ENCODE peak calls at places on chromosome 22, in ten cellular contexts. W is ovary; M is stomach; B is right lobe of liver; C is naive thymus-derived CD4-positive, alpha-beta T cell; K is CD8-positive, alpha-beta memory T cell; R is sigmoid colon; V is neural progenitor cell; X is heart left ventricle; L is pancreas. O is an unnamed sample. For H3K27me3 and H3K4me1, the result is how much of the 10 kb centered on the place peaks cover.

GRCh38 chr22:46129390-46130041 is 20.8 kb upstream of the PPARA start:
- DNase-seq in W (peak), M (no peak), B (peak), C (no peak), K (no peak), R (no peak), V (no peak), X (peak), L (no peak), O (peak)

GRCh38 chr22:48943567-48944432 is 883.9 kb downstream of the BRD1 start:
- DNase-seq in W (no peak), M (peak), B (peak), C (peak), K (no peak), R (peak), V (peak), X (no peak), L (no peak), O (peak)

GRCh38 chr22:48974443-48975251 is 853.0 kb downstream of the BRD1 start:
- DNase-seq in W (no peak), M (no peak), B (no peak), C (no peak), K (peak), R (no peak), V (peak), X (no peak), L (no peak), O (no peak)

GRCh38 chr22:46596032-46596441 is 24.1 kb upstream of the GRAMD4 start:
- DNase-seq in W (no peak), M (no peak), B (peak), C (no peak), K (no peak), R (peak), V (peak), X (peak), L (no peak), O (peak)

GRCh38 chr22:46965552-46966494 is 203.4 kb downstream of the TBC1D22A start:
- DNase-seq in W (peak), M (no peak), B (no peak), C (no peak), K (no peak), R (peak), V (no peak), X (no peak), L (no peak), O (no peak)

GRCh38 chr22:17749605-17750395 is 24.5 kb downstream of the BID start:
- DNase-seq in W (no peak), M (no peak), B (no peak), C (no peak), K (no peak), R (no peak), V (peak), X (no peak), L (no peak), O (peak)

GRCh38 chr22:32043391-32043790 is 330 bp downstream of the SLC5A1 start:
- DNase-seq in W (no peak), M (no peak), B (no peak), C (no peak), K (no peak), R (no peak), V (no peak), X (no peak), L (no peak), O (no peak)

GRCh38 chr22:21797444-21798221 is 62.0 kb upstream of the YPEL1 start:
- DNase-seq in W (no peak), M (no peak), B (no peak), C (no peak), K (no peak), R (no peak), V (no peak), X (no peak), L (no peak), O (no peak)

GRCh38 chr22:31610611-31611010 is 51.4 kb downstream of the PISD start:
- DNase-seq in W (no peak), M (no peak), B (no peak), C (no peak), K (no peak), R (no peak), V (no peak), X (no peak), L (no peak), O (no peak)

GRCh38 chr22:45430871-45431270 is 17.4 kb downstream of the RIBC2 start:
- DNase-seq in W (peak), M (no peak), B (no peak), C (no peak), K (no peak), R (peak), V (no peak), X (no peak), L (no peak), O (no peak)

GRCh38 chr22:29704528-29705285 is 15.1 kb upstream of the CABP7 start:
- DNase-seq in W (no peak), M (peak), B (no peak), C (no peak), K (no peak), R (peak), V (no peak), X (no peak), L (peak), O (no peak)

GRCh38 chr22:46600397-46600796 is 19.8 kb upstream of the GRAMD4 start:
- DNase-seq in W (no peak), M (no peak), B (no peak), C (no peak), K (no peak), R (no peak), V (peak), X (no peak), L (no peak), O (no peak)

GRCh38 chr22:35648066-35649025 is at the start of gene APOL6:
- DNase-seq in W (peak), M (peak), B (peak), C (peak), K (peak), R (peak), V (peak), X (no peak), L (no peak), O (no peak)

GRCh38 chr22:24432059-24432853 is 4.9 kb downstream of the ADORA2A start:
- DNase-seq in W (peak), M (peak), B (peak), C (no peak), K (peak), R (peak), V (no peak), X (peak), L (no peak), O (peak)

GRCh38 chr22:39502109-39502788 is at the start of gene MIEF1:
- DNase-seq in W (peak), M (peak), B (peak), C (peak), K (peak), R (peak), V (peak), X (peak), L (peak), O (peak)

GRCh38 chr22:49212466-49212865 is 615.2 kb downstream of the BRD1 start:
- DNase-seq in W (peak), M (peak), B (peak), C (no peak), K (no peak), R (peak), V (no peak), X (peak), L (no peak), O (peak)

GRCh38 chr22:45997775-45998637 is 21.0 kb upstream of the WNT7B start:
- DNase-seq in W (peak), M (no peak), B (peak), C (no peak), K (no peak), R (peak), V (no peak), X (no peak), L (no peak), O (peak)

GRCh38 chr22:16828876-16829275 is 3.7 kb upstream of the XKR3 start:
- DNase-seq in W (no peak), M (no peak), B (no peak), C (no peak), K (no peak), R (no peak), V (no peak), X (no peak), L (no peak), O (no peak)

GRCh38 chr22:46436595-46437163 is 100.7 kb downstream of the CELSR1 start:
- DNase-seq in W (no peak), M (no peak), B (no peak), C (no peak), K (no peak), R (no peak), V (no peak), X (no peak), L (no peak), O (no peak)

GRCh38 chr22:21762712-21763581 is 27.4 kb upstream of the YPEL1 start:
- DNase-seq in W (no peak), M (no peak), B (no peak), C (peak), K (peak), R (no peak), V (no peak), X (no peak), L (no peak), O (peak)

GRCh38 chr22:35517769-35518530 is 22.7 kb upstream of the RASD2 start:
- DNase-seq in W (no peak), M (peak), B (no peak), C (no peak), K (no peak), R (no peak), V (no peak), X (no peak), L (no peak), O (no peak)

GRCh38 chr22:29635734-29636357 is 32.4 kb downstream of the NF2 start:
- DNase-seq in W (no peak), M (no peak), B (no peak), C (no peak), K (no peak), R (no peak), V (peak), X (no peak), L (no peak), O (no peak)

GRCh38 chr22:47067911-47068654 is 305.6 kb downstream of the TBC1D22A start:
- DNase-seq in W (peak), M (peak), B (no peak), C (no peak), K (no peak), R (no peak), V (no peak), X (no peak), L (no peak), O (peak)

GRCh38 chr22:46767249-46767985 is 5.0 kb downstream of the TBC1D22A start:
- DNase-seq in W (no peak), M (no peak), B (no peak), C (no peak), K (peak), R (no peak), V (no peak), X (no peak), L (no peak), O (no peak)

GRCh38 chr22:36783743-36784142 is 7.8 kb upstream of the IFT27 start:
- DNase-seq in W (no peak), M (no peak), B (no peak), C (no peak), K (no peak), R (no peak), V (no peak), X (no peak), L (no peak), O (no peak)
- H3K27me3 ChIP-seq in W (under half), M (under half), B (under half), C (under half), K (under half), R (under half), V (under half), X (under half), L (under half), O (under half)

GRCh38 chr22:44025171-44026065 is 1.3 kb downstream of the PARVB start:
- DNase-seq in W (no peak), M (peak), B (peak), C (no peak), K (no peak), R (no peak), V (no peak), X (no peak), L (no peak), O (peak)

GRCh38 chr22:44028091-44028490 is 4.0 kb downstream of the PARVB start:
- DNase-seq in W (no peak), M (no peak), B (no peak), C (no peak), K (no peak), R (no peak), V (no peak), X (no peak), L (no peak), O (no peak)

GRCh38 chr22:44024288-44024908 is at the start of gene PARVB:
- DNase-seq in W (peak), M (no peak), B (peak), C (peak), K (no peak), R (no peak), V (peak), X (peak), L (peak), O (peak)

GRCh38 chr22:44026630-44027511 is 2.8 kb downstream of the PARVB start:
- DNase-seq in W (no peak), M (peak), B (peak), C (peak), K (peak), R (peak), V (no peak), X (peak), L (no peak), O (peak)

DNA sequence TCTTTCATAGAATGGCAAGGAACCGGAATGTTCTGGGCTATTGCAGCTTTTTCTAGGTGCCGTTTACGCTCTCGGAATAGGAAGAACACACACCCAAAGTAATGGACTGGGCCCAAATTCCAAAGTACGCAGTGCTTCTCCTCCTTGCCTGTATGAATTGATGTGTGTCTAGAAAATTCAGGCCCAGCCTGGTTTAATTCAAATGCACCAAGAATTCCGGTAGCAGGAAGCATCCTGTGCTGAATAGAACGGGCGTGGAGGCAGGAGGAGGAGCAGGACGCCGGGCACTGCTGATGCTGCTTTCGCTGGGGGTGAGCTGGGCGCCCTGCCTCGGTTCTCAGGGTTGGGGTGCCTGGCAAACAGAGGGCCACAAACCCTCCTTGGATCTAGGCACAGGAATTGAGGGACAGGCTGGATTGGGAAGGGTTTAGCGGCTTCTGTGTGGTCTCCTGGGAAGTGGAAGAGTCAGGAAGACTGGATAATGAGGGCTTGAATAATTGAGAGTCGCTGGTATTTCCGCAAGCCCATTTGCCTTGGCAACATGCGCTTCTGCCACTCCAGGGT is 2.0 kb downstream of the PARVB start:
- DNase-seq in W (no peak), M (no peak), B (no peak), C (no peak), K (no peak), R (no peak), V (no peak), X (peak), L (no peak), O (no peak)
- H3K4me1 ChIP-seq in W (under half), M (under half), B (under half), C (under half), K (under half), R (under half), V (under half), X (under half), L (under half), O (under half)

DNA sequence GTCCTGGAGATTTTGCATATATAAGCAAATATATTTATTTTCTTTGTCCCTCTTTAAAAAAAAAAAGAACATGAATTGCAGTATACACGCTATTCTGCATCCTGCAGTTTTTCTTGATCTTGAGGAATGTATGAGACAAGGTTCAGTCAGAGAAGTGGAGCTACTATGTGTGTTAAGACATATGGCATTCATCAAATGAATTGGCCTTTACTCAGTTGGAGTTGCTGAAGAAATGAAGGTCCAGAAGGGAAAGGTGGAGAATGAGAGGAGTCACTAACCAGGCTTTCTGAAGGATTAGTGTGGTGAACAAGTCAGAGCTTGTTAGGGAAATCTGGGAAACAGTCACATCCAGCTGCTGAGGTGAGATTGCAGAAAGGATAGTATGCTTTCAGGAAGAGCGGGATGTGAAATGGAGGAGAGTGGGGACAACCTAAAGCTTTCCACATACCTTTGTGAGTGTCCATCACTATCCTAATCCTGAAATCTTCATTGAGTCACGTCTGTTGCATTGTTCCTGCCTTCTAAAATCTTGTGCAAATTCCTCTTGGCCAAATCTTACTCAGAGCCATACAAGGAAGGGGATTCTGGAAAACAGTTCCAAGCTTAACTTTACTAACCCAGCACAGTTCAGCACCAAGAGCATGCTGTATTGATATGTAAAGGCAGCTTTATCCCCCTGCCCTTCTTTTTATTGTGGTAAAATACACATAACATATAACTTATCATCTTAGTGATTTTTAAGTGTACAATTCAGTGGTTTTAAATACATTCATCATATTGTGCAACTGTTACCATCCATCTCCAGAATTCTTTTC is 11.4 kb upstream of the PITPNB start:
- DNase-seq in W (no peak), M (no peak), B (no peak), C (no peak), K (no peak), R (no peak), V (peak), X (no peak), L (no peak), O (no peak)
- H3K27me3 ChIP-seq in W (under half), M (under half), B (under half), C (under half), K (under half), R (under half), V (under half), X (under half), L (under half), O (under half)

DNA sequence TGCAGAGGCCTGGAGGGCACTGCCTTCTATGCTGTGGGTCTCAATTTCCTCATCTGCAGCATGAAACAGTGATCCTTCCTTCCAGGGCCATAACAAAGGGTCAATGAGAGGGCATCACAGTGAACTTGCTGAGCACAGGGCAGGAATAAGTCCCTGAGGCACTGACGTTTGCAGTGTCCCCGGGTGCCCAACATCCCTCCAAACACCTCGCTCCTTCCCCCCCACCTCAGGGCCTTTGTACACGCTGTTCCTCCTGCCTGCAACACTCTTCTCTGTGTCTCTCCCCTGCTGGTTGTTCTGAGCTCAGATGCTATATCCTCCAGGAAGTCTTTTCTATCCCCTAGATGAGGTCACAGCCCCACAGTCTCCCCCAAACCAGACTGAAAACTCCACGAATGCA is 59.7 kb upstream of the TCF20 start:
- DNase-seq in W (no peak), M (no peak), B (no peak), C (no peak), K (no peak), R (no peak), V (no peak), X (no peak), L (no peak), O (no peak)
- H3K4me1 ChIP-seq in W (under half), M (under half), B (under half), C (under half), K (under half), R (under half), V (under half), X (under half), L (under half), O (under half)

DNA sequence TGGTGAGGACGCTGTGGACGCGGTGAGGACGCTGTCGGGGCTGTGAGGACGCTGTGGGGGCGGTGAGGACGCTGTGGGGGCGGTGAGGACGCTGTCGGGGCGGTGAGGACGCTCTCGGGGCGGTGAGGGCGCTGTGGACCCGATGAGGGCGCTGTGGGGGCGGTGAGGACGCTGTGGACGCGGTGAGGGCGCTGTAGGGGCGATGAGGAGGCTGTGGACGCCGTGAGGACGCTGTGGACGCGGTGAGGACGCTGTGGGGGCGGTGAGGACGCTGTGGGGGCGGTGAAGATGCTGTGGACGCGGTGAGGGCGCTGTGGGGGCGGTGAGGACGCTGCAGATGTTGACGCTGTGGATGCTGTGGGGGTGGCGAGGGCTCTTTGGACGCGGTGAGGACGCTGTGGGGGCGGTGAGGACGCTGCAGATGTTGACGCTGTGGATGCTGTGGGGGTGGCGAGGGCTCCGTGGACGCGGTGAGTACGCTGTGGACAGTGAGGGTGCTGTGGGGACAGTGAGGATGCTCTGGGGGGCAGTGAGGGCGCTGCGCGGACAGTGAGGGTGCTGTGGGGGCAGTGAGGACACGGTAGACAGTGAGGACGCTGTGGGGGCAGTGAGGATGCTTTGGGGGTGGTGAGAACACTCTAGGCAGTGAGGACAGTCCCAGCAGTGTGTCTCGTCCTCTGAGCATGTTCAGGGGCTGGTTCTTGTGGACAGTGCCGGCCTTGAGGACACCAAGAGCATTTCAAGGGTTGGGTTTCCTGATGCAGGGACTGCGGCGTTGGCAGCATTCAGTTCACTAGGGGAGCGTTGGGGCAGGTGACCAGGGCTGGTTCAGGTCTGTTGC is 4.2 kb downstream of the GP1BB start:
- DNase-seq in W (no peak), M (no peak), B (no peak), C (no peak), K (no peak), R (no peak), V (no peak), X (no peak), L (no peak), O (no peak)
- H3K27me3 ChIP-seq in W (under half), M (under half), B (under half), C (under half), K (under half), R (under half), V (half or more), X (under half), L (under half), O (under half)

DNA sequence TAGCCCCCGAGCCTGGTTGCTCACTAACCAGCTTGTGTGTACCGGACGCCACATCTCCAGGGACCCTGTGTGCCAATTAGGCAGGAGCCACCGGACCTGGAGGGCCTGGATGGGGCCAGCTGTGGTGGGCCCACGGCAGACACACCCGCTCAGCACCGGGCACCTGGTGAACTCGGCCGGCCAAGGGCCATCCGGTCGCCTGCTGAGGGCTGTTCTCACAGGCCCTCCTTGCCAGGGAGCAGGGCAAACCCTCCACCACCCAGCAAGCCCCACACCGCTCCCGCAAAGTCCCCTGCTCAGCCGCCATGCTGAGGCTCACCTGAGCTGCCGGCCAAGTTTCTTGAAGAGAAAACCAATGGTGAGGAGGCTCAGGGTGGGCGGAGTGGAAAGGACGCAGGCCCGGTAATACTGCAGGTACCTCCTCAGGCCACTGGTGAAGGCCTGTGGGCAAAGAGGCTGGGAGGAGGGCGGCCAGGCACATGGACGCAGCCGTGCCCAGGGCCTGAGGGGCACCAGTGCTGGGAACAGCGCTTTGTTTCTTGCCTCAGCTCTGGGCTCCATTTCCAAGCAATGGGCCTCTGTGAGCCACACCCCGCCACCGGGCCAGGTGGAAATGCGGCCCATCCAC is 17.1 kb downstream of the TUBGCP6 start:
- DNase-seq in W (no peak), M (no peak), B (no peak), C (no peak), K (no peak), R (peak), V (no peak), X (no peak), L (no peak), O (no peak)
- H3K4me1 ChIP-seq in W (under half), M (under half), B (under half), C (under half), K (under half), R (under half), V (under half), X (under half), L (under half), O (under half)